ENCODE peak calls at places on chromosomes 11 and 22, in nine cellular contexts. K is esophagus muscularis mucosa; S is Peyer's patch; M is cardiac fibroblast; J is lower leg skin; G is foreskin fibroblast; F is CD8-positive, alpha-beta T cell; V is endodermal cell; Z is A549. N is an unnamed sample.

GRCh38 chr22:34608716-34609115 is 457.2 kb upstream of the ISX start:
- DNase-seq in J (no peak), K (no peak), Z (no peak), S (no peak), G (no peak), M (peak), F (no peak), V (no peak), N (no peak)

GRCh38 chr11:2521081-2521480 is 76.3 kb downstream of the KCNQ1 start:
- DNase-seq in V (peak), F (no peak), M (no peak), J (peak), K (no peak), S (peak), Z (no peak), G (no peak), N (peak)

GRCh38 chr11:67304511-67305113 is 1.3 kb downstream of the SSH3 start:
- DNase-seq in S (no peak), F (no peak), Z (no peak), M (no peak), V (peak), G (no peak), J (peak), K (no peak), N (no peak)

GRCh38 chr11:60854847-60855725 is 664 bp downstream of the PTGDR2 start:
- DNase-seq in Z (no peak), M (no peak), F (no peak), V (no peak), G (no peak), S (no peak), J (no peak), K (no peak), N (no peak)

GRCh38 chr11:117019871-117020270 is 78.4 kb downstream of the SIK3 start:
- DNase-seq in S (no peak), J (no peak), K (no peak), G (no peak), Z (no peak), M (no peak), F (no peak), V (no peak), N (no peak)

GRCh38 chr11:2775626-2776350 is 76.0 kb upstream of the KCNQ1OT1 start:
- DNase-seq in S (peak), F (no peak), G (no peak), V (peak), J (peak), Z (no peak), K (peak), M (no peak), N (peak)

GRCh38 chr22:25777870-25778269 is 35.9 kb downstream of the MYO18B start:
- DNase-seq in J (no peak), S (peak), F (no peak), G (peak), M (peak), Z (peak), K (no peak), V (no peak), N (no peak)

GRCh38 chr22:48919187-48919590 is 908.5 kb downstream of the BRD1 start:
- DNase-seq in J (peak), V (no peak), M (no peak), K (peak), Z (no peak), F (no peak), G (no peak), S (no peak), N (no peak)

GRCh38 chr22:49961601-49962011 is 1.0 kb downstream of the PIM3 start:
- DNase-seq in K (no peak), Z (no peak), V (no peak), S (no peak), G (no peak), J (peak), F (no peak), M (peak), N (no peak)

GRCh38 chr22:49967333-49968241 is 7.0 kb downstream of the PIM3 start:
- DNase-seq in G (peak), J (peak), S (peak), Z (no peak), V (peak), M (no peak), F (no peak), K (no peak), N (peak)

GRCh38 chr11:76673164-76674142 is 2.9 kb upstream of the LRRC32 start:
- DNase-seq in G (no peak), F (no peak), Z (no peak), J (no peak), K (no peak), M (no peak), S (no peak), V (no peak), N (no peak)

GRCh38 chr11:69372589-69373250 is 78.8 kb downstream of the MYEOV start:
- DNase-seq in F (no peak), S (peak), Z (no peak), G (no peak), J (peak), K (no peak), V (peak), M (no peak), N (peak)

GRCh38 chr11:124928942-124929663 is 6.7 kb downstream of the HEPACAM start:
- DNase-seq in J (peak), Z (no peak), K (no peak), G (no peak), M (no peak), F (no peak), V (no peak), S (no peak), N (no peak)

GRCh38 chr22:39910875-39911601 is 10.2 kb downstream of the GRAP2 start:
- DNase-seq in K (no peak), G (no peak), M (no peak), J (no peak), S (no peak), F (no peak), Z (no peak), V (no peak), N (no peak)

GRCh38 chr11:19712281-19713220 is at the start of gene NAV2:
- DNase-seq in S (peak), G (peak), V (peak), F (peak), M (peak), K (peak), Z (peak), J (peak), N (peak)

GRCh38 chr11:92837595-92837994 is 131.9 kb upstream of the MTNR1B start:
- DNase-seq in V (no peak), G (no peak), Z (no peak), M (no peak), K (no peak), S (no peak), F (no peak), J (no peak), N (no peak)

GRCh38 chr22:17369553-17370035 is 334 bp downstream of the CECR2 start:
- DNase-seq in M (peak), F (no peak), K (no peak), J (no peak), V (peak), S (peak), Z (no peak), G (no peak), N (peak)

GRCh38 chr22:37489994-37490393 is 3.8 kb upstream of the MFNG start:
- DNase-seq in G (no peak), Z (no peak), S (no peak), K (no peak), V (no peak), F (no peak), M (no peak), J (no peak), N (no peak)

GRCh38 chr11:47177229-47177845 is 658 bp upstream of the ARFGAP2 start:
- DNase-seq in J (no peak), Z (peak), S (peak), K (peak), V (peak), F (peak), G (peak), M (peak), N (no peak)

GRCh38 chr11:69131644-69132300 is 24.0 kb upstream of the SMIM38 start:
- DNase-seq in S (peak), G (peak), Z (peak), J (peak), F (no peak), M (peak), V (peak), K (no peak), N (peak)

GRCh38 chr11:330307-330693 is 9.6 kb upstream of the IFITM3 start:
- DNase-seq in K (no peak), J (peak), Z (no peak), M (no peak), G (no peak), V (peak), F (no peak), S (no peak), N (no peak)

GRCh38 chr11:83568474-83568873 is 282.3 kb upstream of the CCDC90B start:
- DNase-seq in G (no peak), S (no peak), K (no peak), F (no peak), V (no peak), J (no peak), M (no peak), Z (no peak), N (no peak)

GRCh38 chr11:70067591-70068341 is 10.4 kb upstream of the ANO1 start:
- DNase-seq in V (peak), F (no peak), Z (no peak), S (peak), J (peak), M (no peak), G (no peak), K (peak), N (no peak)

GRCh38 chr11:82900277-82901164 is at the start of gene PRCP:
- DNase-seq in G (peak), Z (peak), F (peak), M (peak), K (peak), J (peak), V (peak), S (peak), N (peak)

GRCh38 chr11:105046898-105047579 is 1.9 kb upstream of the CARD16 start:
- DNase-seq in F (no peak), V (no peak), K (no peak), J (no peak), Z (peak), S (peak), G (peak), M (peak), N (no peak)

GRCh38 chr11:104783241-104783640 is 115.0 kb downstream of the CASP12 start:
- DNase-seq in Z (no peak), J (no peak), S (no peak), V (no peak), K (no peak), M (no peak), G (no peak), F (no peak), N (no peak)

GRCh38 chr11:83284501-83285051 is 1.6 kb downstream of the CCDC90B start:
- DNase-seq in S (no peak), G (no peak), Z (no peak), J (no peak), K (no peak), F (no peak), M (no peak), V (no peak), N (no peak)

GRCh38 chr11:77436501-77436900 is 37.4 kb downstream of the PAK1 start:
- DNase-seq in J (no peak), Z (no peak), V (no peak), M (no peak), S (no peak), G (no peak), K (no peak), F (no peak), N (no peak)

GRCh38 chr11:105219670-105220069 is 80.1 kb upstream of the CARD18 start:
- DNase-seq in M (no peak), J (no peak), F (no peak), V (no peak), K (no peak), G (no peak), Z (no peak), S (no peak), N (no peak)

GRCh38 chr11:61783717-61784505 is 8.5 kb downstream of the TMEM258 start:
- DNase-seq in F (no peak), K (no peak), J (no peak), M (peak), V (no peak), G (no peak), S (no peak), Z (no peak), N (no peak)

GRCh38 chr11:90556612-90557011 is 333.8 kb upstream of the CHORDC1 start:
- DNase-seq in M (no peak), J (no peak), K (no peak), S (no peak), Z (no peak), F (no peak), V (no peak), G (no peak), N (no peak)

GRCh38 chr11:98601181-98601773 is 419.5 kb upstream of the CNTN5 start:
- DNase-seq in S (no peak), Z (no peak), M (no peak), K (no peak), V (no peak), F (no peak), J (no peak), G (no peak), N (no peak)

GRCh38 chr11:108858624-108859023 is 193.8 kb downstream of the DDX10 start:
- DNase-seq in J (no peak), G (no peak), V (no peak), F (no peak), Z (no peak), S (no peak), M (no peak), K (no peak), N (no peak)

GRCh38 chr11:68683086-68683951 is 1.0 kb upstream of the GAL start:
- DNase-seq in V (peak), J (peak), Z (no peak), G (no peak), M (no peak), S (peak), F (no peak), K (no peak), N (no peak)

GRCh38 chr11:1548221-1549070 is 23.6 kb downstream of the DUSP8 start:
- DNase-seq in G (peak), V (peak), K (no peak), Z (peak), S (peak), F (no peak), M (peak), J (no peak), N (no peak)

GRCh38 chr22:37484115-37485005 is 1.8 kb downstream of the MFNG start:
- DNase-seq in J (peak), K (peak), V (no peak), Z (no peak), M (no peak), S (peak), F (peak), G (no peak), N (no peak)

GRCh38 chr22:46171940-46172339 is 21.6 kb downstream of the PPARA start:
- DNase-seq in F (no peak), G (peak), M (peak), K (no peak), J (peak), S (peak), Z (no peak), V (no peak), N (no peak)

GRCh38 chr11:69931994-69932910 is 113.0 kb upstream of the FGF3 start:
- DNase-seq in Z (no peak), G (no peak), K (no peak), V (peak), F (no peak), M (no peak), S (no peak), J (peak), N (no peak)

GRCh38 chr22:49464024-49464423 is 363.6 kb downstream of the BRD1 start:
- DNase-seq in M (no peak), Z (no peak), S (no peak), F (no peak), G (no peak), K (no peak), V (peak), J (no peak), N (no peak)

GRCh38 chr22:19755722-19756287 is 4.8 kb upstream of the TBX1 start:
- DNase-seq in J (no peak), G (no peak), M (no peak), V (peak), S (no peak), F (no peak), K (no peak), Z (no peak), N (no peak)
- TF ChIP-seq CTCF in J (no peak), G (no peak), M (no peak), V (no peak), S (no peak), F (no peak), K (no peak), Z (no peak), N (no peak)

DNA sequence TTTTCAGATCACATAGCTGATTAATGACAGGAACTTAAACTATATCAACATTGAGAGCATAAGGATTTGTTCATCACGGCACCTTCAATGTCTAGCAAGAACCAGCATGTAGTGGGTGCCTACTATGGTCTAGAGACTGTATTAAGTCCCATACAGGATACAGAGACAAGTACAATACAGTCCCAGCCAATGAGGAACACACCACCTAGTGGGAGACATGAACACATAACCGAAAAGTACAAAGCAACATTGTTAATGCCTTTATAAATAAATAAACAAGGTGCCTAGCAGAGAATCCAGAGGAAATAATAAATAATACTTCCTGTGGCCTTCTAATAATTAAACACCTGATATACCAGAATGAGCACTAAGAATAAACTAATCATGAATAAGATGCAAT is 87.7 kb upstream of the OPCML start:
- DNase-seq in F (no peak), V (no peak), M (no peak), Z (no peak), J (no peak), S (no peak), K (peak), G (no peak), N (no peak)
- TF ChIP-seq CTCF in F (no peak), V (peak), M (no peak), Z (no peak), J (no peak), S (no peak), K (no peak), G (no peak), N (peak)

GRCh38 chr11:32325725-32326124 is 109.6 kb downstream of the WT1 start:
- DNase-seq in V (no peak), J (no peak), Z (no peak), S (no peak), F (no peak), K (no peak), G (no peak), M (no peak), N (no peak)

GRCh38 chr11:32325187-32325586 is 110.2 kb downstream of the WT1 start:
- DNase-seq in G (no peak), K (no peak), J (no peak), M (no peak), V (no peak), S (no peak), Z (no peak), F (no peak), N (no peak)

GRCh38 chr11:32328392-32328791 is 106.9 kb downstream of the WT1 start:
- DNase-seq in S (no peak), M (no peak), Z (no peak), J (no peak), F (no peak), G (no peak), K (no peak), V (no peak), N (no peak)

GRCh38 chr11:32326522-32326921 is 108.8 kb downstream of the WT1 start:
- DNase-seq in V (no peak), K (no peak), J (no peak), S (no peak), G (no peak), F (no peak), M (peak), Z (no peak), N (no peak)

GRCh38 chr11:32323814-32324130 is 111.6 kb downstream of the WT1 start:
- DNase-seq in S (no peak), K (no peak), Z (no peak), V (no peak), M (no peak), G (no peak), F (no peak), J (no peak), N (no peak)
- TF ChIP-seq CTCF in S (no peak), K (no peak), Z (no peak), V (peak), M (no peak), G (no peak), F (peak), J (no peak), N (no peak)

DNA sequence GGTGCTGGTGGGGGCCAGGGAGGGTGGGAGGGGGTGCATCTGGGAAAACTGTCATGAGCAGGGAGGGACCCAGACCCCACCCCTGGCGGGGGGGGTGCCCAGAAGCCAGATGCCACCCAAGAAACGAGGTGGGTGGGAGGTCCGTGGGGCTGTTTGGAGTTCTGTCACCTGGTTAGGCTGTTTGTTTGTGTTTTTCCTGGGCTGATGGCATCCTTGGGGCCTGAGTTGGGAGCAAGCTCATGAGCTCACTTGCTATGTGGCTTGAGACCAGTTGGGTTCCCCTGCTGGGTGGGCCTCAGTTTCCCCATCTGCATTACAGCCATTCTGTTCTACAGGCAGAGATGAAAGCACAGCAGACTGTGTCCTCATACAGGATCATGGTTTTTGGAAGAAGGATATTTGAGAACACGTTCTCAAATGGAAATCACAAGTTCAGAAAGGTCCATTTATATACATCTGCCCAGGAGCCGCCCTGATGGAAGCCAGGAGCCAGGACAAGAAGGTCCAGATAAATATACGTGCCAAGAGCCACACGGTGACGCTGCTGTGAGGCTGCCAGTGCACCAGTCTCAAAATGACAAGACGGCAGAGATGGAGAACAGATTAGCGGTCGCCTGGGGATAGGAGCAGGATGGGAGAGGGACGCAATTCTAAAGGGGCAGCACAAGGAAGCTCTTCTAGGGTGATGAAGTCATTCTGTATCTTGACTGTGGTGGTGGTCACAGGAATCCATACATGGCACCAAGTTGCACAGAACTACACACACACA is 312.9 kb downstream of the MN1 start:
- DNase-seq in V (no peak), K (no peak), M (no peak), J (no peak), S (no peak), F (no peak), G (no peak), Z (no peak), N (no peak)
- TF ChIP-seq CTCF in V (no peak), K (no peak), M (no peak), J (no peak), S (no peak), F (no peak), G (no peak), Z (no peak), N (no peak)

GRCh38 chr11:97367406-97368083 is 977.7 kb downstream of the JRKL start:
- DNase-seq in Z (no peak), G (no peak), K (no peak), M (no peak), S (no peak), V (no peak), F (no peak), J (no peak), N (no peak)
- TF ChIP-seq CTCF in Z (no peak), G (no peak), K (no peak), M (no peak), S (no peak), V (no peak), F (no peak), J (no peak), N (no peak)

DNA sequence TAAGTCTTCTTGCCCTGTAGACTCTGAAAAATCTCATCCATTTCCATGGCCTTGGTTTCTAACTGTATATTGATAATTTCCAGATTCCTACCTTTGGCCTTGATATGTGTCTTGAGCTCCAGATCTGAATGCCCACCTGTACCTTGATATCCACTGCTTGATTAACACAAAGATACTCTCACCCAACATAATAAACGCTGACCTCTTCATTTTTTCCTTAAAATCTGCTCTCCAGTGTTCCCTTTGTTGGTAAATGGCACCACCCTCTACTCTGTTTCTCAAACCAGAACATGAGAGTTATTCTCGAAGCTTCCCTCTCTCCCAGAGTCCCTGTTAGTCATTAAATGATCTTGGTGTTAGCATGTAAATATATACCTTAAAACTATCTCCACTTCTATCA is 13.4 kb downstream of the TUG1 start:
- DNase-seq in M (no peak), Z (no peak), K (no peak), V (no peak), S (no peak), J (no peak), F (no peak), G (no peak), N (no peak)
- TF ChIP-seq CTCF in M (no peak), Z (no peak), K (no peak), V (no peak), S (no peak), J (no peak), F (no peak), G (no peak), N (no peak)

GRCh38 chr11:64935634-64936081 is at the start of gene GPHA2:
- DNase-seq in G (no peak), V (peak), Z (no peak), F (no peak), M (no peak), K (no peak), J (peak), S (no peak), N (no peak)
- TF ChIP-seq CTCF in G (no peak), V (peak), Z (no peak), F (no peak), M (no peak), K (no peak), J (no peak), S (no peak), N (no peak)

N was measured in progenitor cell of endocrine pancreas.